ENCODE peak calls at places on chromosomes 3 and 15, in eight cellular contexts. C, K, V, T, H, S, F and D are unnamed samples.

GRCh38 chr3:133023301-133023830 is 14.8 kb upstream of the TMEM108 start:
- DNase-seq in C (no peak), K (no peak), V (no peak), T (no peak), H (no peak), S (no peak), F (peak), D (no peak)

GRCh38 chr15:56098230-56098899 is 105.0 kb upstream of the NEDD4 start:
- DNase-seq in C (peak), K (no peak), V (no peak), T (no peak), H (peak), S (no peak), F (no peak), D (no peak)

GRCh38 chr3:177195242-177195940 is 1.9 kb downstream of the TBL1XR1 start:
- DNase-seq in C (peak), K (peak), V (no peak), T (no peak), H (no peak), S (no peak), F (peak), D (no peak)

GRCh38 chr3:165855581-165855980 is 18.4 kb upstream of the BCHE start:
- DNase-seq in C (no peak), K (peak), V (no peak), T (peak), H (no peak), S (no peak), F (no peak), D (no peak)

GRCh38 chr3:188946837-188947236 is 224.9 kb upstream of the TPRG1 start:
- DNase-seq in C (peak), K (no peak), V (no peak), T (no peak), H (no peak), S (no peak), F (no peak), D (no peak)

GRCh38 chr15:87582169-87582568 is 674.4 kb downstream of the NTRK3 start:
- DNase-seq in C (no peak), K (no peak), V (no peak), T (no peak), H (no peak), S (no peak), F (no peak), D (no peak)

GRCh38 chr15:48112242-48112641 is 8.5 kb upstream of the SLC24A5 start:
- DNase-seq in C (peak), K (no peak), V (no peak), T (no peak), H (peak), S (no peak), F (peak), D (no peak)

GRCh38 chr15:62390793-62391543 is 225.9 kb upstream of the C2CD4B start:
- DNase-seq in C (peak), K (peak), V (peak), T (peak), H (peak), S (peak), F (peak), D (peak)

GRCh38 chr3:8972614-8973013 is 9.3 kb upstream of the RAD18 start:
- DNase-seq in C (peak), K (no peak), V (no peak), T (peak), H (peak), S (no peak), F (no peak), D (no peak)

GRCh38 chr3:119413603-119414280 is 49.7 kb downstream of the TMEM39A start:
- DNase-seq in C (no peak), K (no peak), V (no peak), T (no peak), H (no peak), S (no peak), F (no peak), D (no peak)

GRCh38 chr15:43132830-43133428 is 457 bp upstream of the TMEM62 start:
- DNase-seq in C (no peak), K (no peak), V (peak), T (no peak), H (no peak), S (no peak), F (peak), D (no peak)

GRCh38 chr3:20186600-20187004 is 596 bp upstream of the SGO1 start:
- DNase-seq in C (peak), K (no peak), V (no peak), T (no peak), H (no peak), S (no peak), F (no peak), D (no peak)

GRCh38 chr3:74613566-74613965 is 893 bp downstream of the CNTN3 start:
- DNase-seq in C (no peak), K (peak), V (peak), T (no peak), H (peak), S (no peak), F (peak), D (no peak)

GRCh38 chr3:74617786-74618185 is 3.3 kb upstream of the CNTN3 start:
- DNase-seq in C (no peak), K (no peak), V (no peak), T (no peak), H (no peak), S (no peak), F (no peak), D (no peak)

GRCh38 chr3:74613060-74613459 is 1.4 kb downstream of the CNTN3 start:
- DNase-seq in C (no peak), K (no peak), V (no peak), T (no peak), H (peak), S (no peak), F (no peak), D (no peak)

GRCh38 chr3:74614133-74614967 is at the start of gene CNTN3:
- DNase-seq in C (peak), K (peak), V (peak), T (no peak), H (peak), S (peak), F (peak), D (no peak)
- H3K4me3 ChIP-seq in C (peak), K (peak), V (peak), T (peak), H (peak), S (peak), F (peak), D (peak)

GRCh38 chr3:163328680-163329079 is 1749.6 kb downstream of the SI start:
- DNase-seq in C (no peak), K (no peak), V (no peak), T (no peak), H (no peak), S (no peak), F (no peak), D (no peak)

DNA sequence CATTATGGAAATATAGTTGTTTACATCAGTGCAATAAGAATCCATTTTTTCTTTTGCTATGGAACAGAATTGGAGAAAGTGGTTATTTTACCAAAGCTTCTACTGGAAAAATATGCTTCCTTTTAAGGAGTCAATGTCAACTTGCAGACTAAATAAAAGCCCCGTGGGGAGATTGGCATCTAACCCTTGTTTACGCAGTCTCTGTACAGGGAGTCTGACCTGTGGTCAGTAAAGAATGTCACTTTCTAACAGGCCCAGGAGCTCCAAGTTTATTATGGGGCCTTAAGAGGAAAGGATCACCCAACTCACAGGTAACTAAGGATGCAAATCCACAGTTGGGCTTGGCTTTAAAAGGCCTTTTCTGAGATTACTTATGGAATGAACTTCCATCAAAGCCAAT is 1751.2 kb downstream of the SI start:
- DNase-seq in C (no peak), K (no peak), V (no peak), T (peak), H (no peak), S (no peak), F (no peak), D (no peak)
- H3K27ac ChIP-seq in C (no peak), K (no peak), V (no peak), T (no peak), H (no peak), S (no peak), F (no peak), D (no peak)

DNA sequence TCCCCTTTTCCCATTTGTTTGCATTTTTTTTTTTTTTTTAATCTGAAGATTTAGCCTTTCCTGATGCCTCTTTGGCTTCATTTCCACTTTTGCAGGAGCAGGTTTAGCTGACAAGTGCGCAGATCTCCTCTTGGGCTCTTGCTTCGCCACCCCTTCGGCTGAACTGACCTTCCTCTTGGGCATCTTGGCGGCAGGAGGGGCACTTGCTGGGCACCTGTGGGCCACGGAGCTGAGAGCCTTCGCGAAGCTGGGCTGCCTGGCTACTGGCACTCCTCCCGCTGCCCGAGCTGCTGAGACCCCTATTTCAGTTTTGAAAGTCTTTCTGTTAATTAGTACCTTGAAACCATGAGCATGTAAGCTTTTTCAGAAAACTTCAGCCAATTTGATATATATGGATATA is 8.8 kb downstream of the ARL13B start:
- DNase-seq in C (no peak), K (no peak), V (no peak), T (no peak), H (no peak), S (no peak), F (no peak), D (no peak)
- H3K4me3 ChIP-seq in C (no peak), K (no peak), V (no peak), T (no peak), H (no peak), S (no peak), F (no peak), D (no peak)

DNA sequence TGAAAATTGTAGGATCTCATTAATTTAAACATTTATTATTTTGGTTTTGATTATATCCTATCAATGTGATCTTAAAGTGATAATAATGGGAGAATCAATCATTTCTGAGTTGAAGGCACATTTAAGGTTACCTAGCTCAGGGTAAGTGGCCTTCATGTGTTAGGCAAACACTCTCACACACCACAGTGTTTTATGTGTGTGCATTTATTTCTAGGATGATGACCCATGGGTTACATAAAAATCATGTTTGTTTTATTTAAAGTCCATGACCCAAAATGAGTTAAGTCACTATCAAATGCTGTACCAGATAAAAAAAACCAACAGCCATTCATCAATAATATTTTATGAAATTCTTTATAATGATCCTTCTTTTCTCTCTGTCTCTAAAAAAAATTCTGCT is 520.8 kb downstream of the GRM7 start:
- DNase-seq in C (no peak), K (no peak), V (no peak), T (no peak), H (no peak), S (no peak), F (no peak), D (no peak)
- H3K27ac ChIP-seq in C (peak), K (no peak), V (no peak), T (no peak), H (no peak), S (no peak), F (peak), D (no peak)

DNA sequence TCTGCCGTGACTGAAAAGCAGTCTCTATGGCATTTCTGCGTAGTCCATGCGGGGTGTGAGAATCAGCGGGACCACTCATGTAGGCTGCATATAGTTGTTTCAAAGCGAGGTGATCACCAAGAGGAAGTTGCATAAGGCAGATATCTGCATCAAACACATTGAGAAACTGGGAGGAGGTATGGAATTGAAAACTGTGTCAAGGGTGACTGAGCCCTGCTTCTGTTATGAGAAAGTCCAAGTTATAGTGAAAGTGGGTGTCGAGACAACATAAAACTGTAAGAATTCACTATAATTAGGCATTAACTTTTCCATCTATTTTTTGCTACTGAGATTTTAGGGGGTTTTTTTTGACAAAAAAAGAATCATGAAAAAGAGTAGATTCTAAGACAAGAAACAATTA is 109.3 kb downstream of the ZIC1 start:
- DNase-seq in C (no peak), K (no peak), V (no peak), T (no peak), H (no peak), S (no peak), F (no peak), D (no peak)
- H3K4me3 ChIP-seq in C (no peak), K (no peak), V (no peak), T (no peak), H (no peak), S (no peak), F (no peak), D (no peak)

DNA sequence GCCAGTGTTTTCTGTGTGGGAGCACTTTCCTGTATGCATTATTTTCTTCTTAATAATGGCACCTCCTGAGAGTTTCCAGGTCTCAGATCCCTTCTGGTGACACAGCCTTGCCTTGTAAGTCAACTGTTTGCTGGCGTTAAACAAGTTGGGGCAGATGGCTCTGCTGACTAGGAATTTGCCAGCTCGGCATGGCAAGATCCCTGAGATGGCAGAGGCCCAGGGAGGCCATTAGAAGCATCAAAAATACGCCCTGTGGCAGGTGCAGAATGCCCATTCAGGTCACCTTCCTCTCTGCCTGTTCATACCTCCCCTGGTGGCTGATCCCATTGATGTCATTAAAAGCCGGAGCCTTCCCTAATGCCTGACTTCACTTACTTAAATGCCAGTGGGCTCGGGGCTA is 320.9 kb upstream of the CTDSPL start:
- DNase-seq in C (no peak), K (peak), V (no peak), T (no peak), H (no peak), S (no peak), F (no peak), D (no peak)
- H3K27ac ChIP-seq in C (no peak), K (no peak), V (no peak), T (no peak), H (no peak), S (no peak), F (no peak), D (no peak)

GRCh38 chr3:111541911-111542483 is at the start of gene CD96:
- DNase-seq in C (no peak), K (no peak), V (peak), T (peak), H (peak), S (peak), F (peak), D (no peak)

GRCh38 chr3:111538687-111539086 is 3.3 kb upstream of the CD96 start:
- DNase-seq in C (no peak), K (no peak), V (no peak), T (peak), H (peak), S (no peak), F (no peak), D (no peak)

GRCh38 chr3:111538111-111538510 is 3.9 kb upstream of the CD96 start:
- DNase-seq in C (no peak), K (no peak), V (no peak), T (no peak), H (no peak), S (no peak), F (no peak), D (no peak)

GRCh38 chr3:111541391-111541790 is 606 bp upstream of the CD96 start:
- DNase-seq in C (no peak), K (no peak), V (no peak), T (no peak), H (no peak), S (no peak), F (no peak), D (no peak)

DNA sequence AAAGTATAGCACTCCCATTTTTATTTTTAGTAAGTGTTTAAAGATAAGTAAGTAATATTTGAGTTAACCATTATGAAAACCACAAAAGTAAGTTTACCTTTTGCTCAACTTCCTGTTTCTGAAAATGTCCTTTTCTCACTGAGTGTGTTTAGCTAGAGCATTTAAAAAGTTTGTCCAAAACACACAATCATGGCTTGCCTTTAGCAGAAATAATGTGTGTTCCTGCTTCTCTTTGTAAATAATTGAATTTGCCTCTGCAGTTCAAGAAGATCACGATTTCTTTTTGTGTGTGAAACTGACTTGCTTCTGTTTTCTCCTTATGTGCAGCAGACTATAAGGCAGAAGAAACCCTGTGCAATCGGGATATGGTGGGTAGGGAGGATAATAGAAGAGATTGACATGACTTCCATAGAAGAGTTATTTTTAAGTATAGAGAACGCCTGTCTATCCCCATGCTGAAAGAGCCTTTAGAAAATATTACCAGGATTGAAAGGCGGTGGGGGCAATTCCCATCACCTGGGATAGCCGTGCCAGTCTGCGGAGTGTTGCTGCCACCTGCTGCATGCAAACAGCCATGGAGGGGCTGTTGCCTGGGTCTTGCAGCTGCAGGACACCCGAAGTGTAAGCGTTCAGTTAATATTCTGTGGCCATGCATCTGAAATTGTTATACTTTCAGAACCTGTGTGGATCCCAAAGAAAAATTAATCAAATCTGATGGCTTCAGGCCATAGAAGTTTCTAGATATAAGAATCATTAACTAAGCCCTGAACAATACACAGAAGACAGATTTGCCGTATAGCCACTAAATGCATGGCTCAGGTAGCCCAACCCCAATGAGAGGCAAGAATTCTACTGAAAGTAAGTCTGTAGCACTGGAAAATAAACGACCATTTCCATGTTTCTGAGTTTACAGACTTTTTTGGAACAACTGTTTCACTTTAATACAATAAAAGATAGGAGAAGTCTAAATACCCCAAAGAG is 2.4 kb upstream of the CD96 start:
- DNase-seq in C (peak), K (peak), V (peak), T (peak), H (peak), S (no peak), F (peak), D (no peak)
- H3K4me3 ChIP-seq in C (peak), K (no peak), V (no peak), T (no peak), H (no peak), S (no peak), F (no peak), D (no peak)